ENCODE peak calls at places on chromosomes 5 and 9, in seven cellular contexts. K, X, B, N, Y, S and L are unnamed samples.

GRCh38 chr9:136552117-136552685 is 6.4 kb upstream of the NOTCH1 start:
- DNase-seq in K (no peak), X (no peak), B (no peak), N (no peak), Y (no peak), S (no peak), L (no peak)

GRCh38 chr5:81187885-81188284 is 45.2 kb upstream of the CKMT2 start:
- DNase-seq in K (no peak), X (no peak), B (peak), N (no peak), Y (no peak), S (no peak), L (no peak)

GRCh38 chr9:3656224-3656623 is 130.4 kb upstream of the RFX3 start:
- DNase-seq in K (no peak), X (no peak), B (no peak), N (no peak), Y (no peak), S (no peak), L (no peak)

GRCh38 chr5:131064669-131065371 is 100.2 kb downstream of the HINT1 start:
- DNase-seq in K (no peak), X (no peak), B (no peak), N (no peak), Y (no peak), S (no peak), L (no peak)

GRCh38 chr5:2669259-2669658 is 82.2 kb downstream of the IRX2 start:
- DNase-seq in K (no peak), X (no peak), B (no peak), N (no peak), Y (no peak), S (no peak), L (no peak)

GRCh38 chr9:92648447-92649406 is 21.2 kb downstream of the IPPK start:
- DNase-seq in K (no peak), X (no peak), B (no peak), N (no peak), Y (peak), S (no peak), L (no peak)

GRCh38 chr9:16275795-16276624 is 594.5 kb downstream of the BNC2 start:
- DNase-seq in K (peak), X (no peak), B (peak), N (no peak), Y (no peak), S (no peak), L (no peak)

GRCh38 chr5:36722913-36723312 is 116.5 kb downstream of the SLC1A3 start:
- DNase-seq in K (no peak), X (no peak), B (no peak), N (no peak), Y (no peak), S (no peak), L (no peak)

GRCh38 chr5:146018461-146019375 is 82.3 kb downstream of the SH3RF2 start:
- DNase-seq in K (no peak), X (no peak), B (no peak), N (no peak), Y (no peak), S (no peak), L (no peak)

GRCh38 chr5:168086104-168086610 is 205.3 kb upstream of the WWC1 start:
- DNase-seq in K (peak), X (no peak), B (peak), N (no peak), Y (no peak), S (peak), L (no peak)

GRCh38 chr5:170275376-170275994 is 22.1 kb downstream of the LCP2 start:
- DNase-seq in K (no peak), X (no peak), B (no peak), N (no peak), Y (peak), S (no peak), L (no peak)

GRCh38 chr9:124216474-124217176 is 41.1 kb upstream of the NEK6 start:
- DNase-seq in K (no peak), X (peak), B (no peak), N (no peak), Y (peak), S (no peak), L (no peak)

GRCh38 chr9:122835313-122835731 is 6.9 kb upstream of the PDCL start:
- DNase-seq in K (no peak), X (peak), B (no peak), N (no peak), Y (peak), S (no peak), L (no peak)

GRCh38 chr5:69271376-69271775 is 36.7 kb downstream of the CDK7 start:
- DNase-seq in K (no peak), X (no peak), B (no peak), N (no peak), Y (no peak), S (no peak), L (no peak)

GRCh38 chr5:35861718-35862117 is 5.0 kb downstream of the IL7R start:
- DNase-seq in K (no peak), X (no peak), B (no peak), N (no peak), Y (no peak), S (no peak), L (no peak)

GRCh38 chr9:82369251-82369945 is 380.8 kb downstream of the SPATA31D1 start:
- DNase-seq in K (no peak), X (no peak), B (no peak), N (no peak), Y (no peak), S (peak), L (no peak)

GRCh38 chr5:81601912-81602311 is 149.0 kb downstream of the SSBP2 start:
- DNase-seq in K (no peak), X (no peak), B (no peak), N (no peak), Y (no peak), S (no peak), L (no peak)

GRCh38 chr9:27033815-27034403 is 28.4 kb upstream of the LRRC19 start:
- DNase-seq in K (peak), X (peak), B (peak), N (no peak), Y (peak), S (peak), L (peak)

GRCh38 chr9:88224938-88225337 is 86.7 kb upstream of the SPATA31C2 start:
- DNase-seq in K (no peak), X (no peak), B (no peak), N (no peak), Y (no peak), S (no peak), L (no peak)

GRCh38 chr9:138028596-138028995 is 151.0 kb downstream of the CACNA1B start:
- DNase-seq in K (no peak), X (no peak), B (no peak), N (no peak), Y (no peak), S (no peak), L (no peak)

GRCh38 chr9:18472915-18473314 is 1.0 kb upstream of the ADAMTSL1 start:
- DNase-seq in K (no peak), X (no peak), B (no peak), N (no peak), Y (no peak), S (no peak), L (no peak)

GRCh38 chr9:112361602-112362001 is 18.3 kb upstream of the HSDL2 start:
- DNase-seq in K (peak), X (no peak), B (no peak), N (no peak), Y (no peak), S (no peak), L (no peak)

GRCh38 chr5:111735829-111736228 is 21.2 kb downstream of the NREP start:
- DNase-seq in K (no peak), X (no peak), B (no peak), N (no peak), Y (no peak), S (no peak), L (no peak)

GRCh38 chr5:43305948-43306563 is 7.2 kb downstream of the HMGCS1 start:
- DNase-seq in K (peak), X (no peak), B (no peak), N (no peak), Y (no peak), S (no peak), L (no peak)

GRCh38 chr9:100352727-100353505 is at the start of gene TEX10:
- DNase-seq in K (peak), X (peak), B (peak), N (peak), Y (peak), S (peak), L (peak)

GRCh38 chr9:92564982-92565381 is 29.2 kb upstream of the ECM2 start:
- DNase-seq in K (no peak), X (no peak), B (no peak), N (no peak), Y (no peak), S (no peak), L (no peak)

GRCh38 chr9:137375321-137376058 is 47.5 kb downstream of the EXD3 start:
- DNase-seq in K (no peak), X (no peak), B (no peak), N (no peak), Y (peak), S (no peak), L (no peak)

GRCh38 chr5:139717221-139717620 is 69.1 kb downstream of the CXXC5 start:
- DNase-seq in K (no peak), X (no peak), B (no peak), N (no peak), Y (no peak), S (no peak), L (no peak)

GRCh38 chr9:126962336-126962735 is 47.8 kb downstream of the RALGPS1 start:
- DNase-seq in K (no peak), X (no peak), B (no peak), N (no peak), Y (no peak), S (no peak), L (no peak)

GRCh38 chr5:151253604-151253948 is 591 bp downstream of the GM2A start:
- DNase-seq in K (no peak), X (no peak), B (no peak), N (no peak), Y (no peak), S (no peak), L (no peak)